ENCODE peak calls at places on chromosomes 6 and 20, in five cellular contexts. One of them, this sample, is unnamed.

GRCh38 chr6:146814148-146814750 is 215.5 kb downstream of the ADGB start:
- DNase-seq in GM23338: no peak
- DNase-seq in PC-3: no peak
- DNase-seq in Karpas-422: no peak
- DNase-seq in OCI-LY7: no peak
- DNase-seq in this sample: no peak

GRCh38 chr20:21006611-21007010 is 99.5 kb downstream of the LINC00237 start:
- DNase-seq in OCI-LY7: no peak
- DNase-seq in Karpas-422: no peak
- DNase-seq in PC-3: no peak
- DNase-seq in GM23338: no peak
- DNase-seq in this sample: no peak

GRCh38 chr20:58308680-58309527 is 611 bp upstream of the RAB22A start:
- DNase-seq in PC-3: peak; percentile 39
- DNase-seq in Karpas-422: peak; percentile 67
- DNase-seq in OCI-LY7: peak; percentile 61
- DNase-seq in GM23338: peak; percentile 63
- DNase-seq in this sample: no peak

GRCh38 chr20:45363611-45364492 is 896 bp downstream of the SYS1 start:
- DNase-seq in OCI-LY7: peak; percentile 42
- DNase-seq in GM23338: no peak
- DNase-seq in PC-3: no peak
- DNase-seq in Karpas-422: peak; percentile 54
- DNase-seq in this sample: no peak

GRCh38 chr20:43536041-43536816 is 22.6 kb upstream of the SGK2 start:
- DNase-seq in Karpas-422: no peak
- DNase-seq in GM23338: no peak
- DNase-seq in OCI-LY7: no peak
- DNase-seq in PC-3: no peak
- DNase-seq in this sample: no peak

GRCh38 chr6:35698858-35699257 is 10.1 kb upstream of the FKBP5 start:
- DNase-seq in PC-3: no peak
- DNase-seq in GM23338: no peak
- DNase-seq in OCI-LY7: no peak
- DNase-seq in Karpas-422: no peak
- DNase-seq in this sample: no peak

GRCh38 chr20:13299401-13299800 is 78.3 kb downstream of the ISM1 start:
- DNase-seq in Karpas-422: peak; percentile 63
- DNase-seq in GM23338: no peak
- DNase-seq in PC-3: no peak
- DNase-seq in OCI-LY7: no peak
- DNase-seq in this sample: no peak

GRCh38 chr6:21459646-21460045 is 133.9 kb upstream of the SOX4 start:
- DNase-seq in GM23338: no peak
- DNase-seq in PC-3: no peak
- DNase-seq in OCI-LY7: no peak
- DNase-seq in Karpas-422: no peak
- DNase-seq in this sample: no peak

GRCh38 chr20:58102252-58102651 is 126.2 kb downstream of the ANKRD60 start:
- DNase-seq in Karpas-422: no peak
- DNase-seq in PC-3: no peak
- DNase-seq in OCI-LY7: no peak
- DNase-seq in GM23338: no peak
- DNase-seq in this sample: peak; percentile 72

GRCh38 chr6:57248311-57248895 is 26.3 kb upstream of the RAB23 start:
- DNase-seq in PC-3: no peak
- DNase-seq in GM23338: peak; percentile 38
- DNase-seq in Karpas-422: peak; percentile 45
- DNase-seq in OCI-LY7: no peak
- DNase-seq in this sample: no peak

GRCh38 chr6:112603726-112604125 is 256.6 kb downstream of the RFPL4B start:
- DNase-seq in Karpas-422: no peak
- DNase-seq in OCI-LY7: no peak
- DNase-seq in GM23338: no peak
- DNase-seq in PC-3: no peak
- DNase-seq in this sample: no peak

GRCh38 chr6:45454008-45454911 is 76.5 kb upstream of the SUPT3H start:
- DNase-seq in OCI-LY7: no peak
- DNase-seq in GM23338: no peak
- DNase-seq in Karpas-422: no peak
- DNase-seq in PC-3: peak; percentile 65
- DNase-seq in this sample: peak; percentile 78

GRCh38 chr20:62508641-62509051 is 32.9 kb upstream of the GATA5 start:
- DNase-seq in Karpas-422: peak; percentile 48
- DNase-seq in PC-3: no peak
- DNase-seq in GM23338: no peak
- DNase-seq in OCI-LY7: no peak
- DNase-seq in this sample: peak; percentile 30

GRCh38 chr6:41531591-41532582 is 14.3 kb upstream of the FOXP4 start:
- DNase-seq in Karpas-422: no peak
- DNase-seq in OCI-LY7: peak; percentile 30
- DNase-seq in GM23338: no peak
- DNase-seq in PC-3: peak; percentile 56
- DNase-seq in this sample: no peak

GRCh38 chr6:152993431-152993830 is 9.1 kb downstream of the MTRF1L start:
- DNase-seq in GM23338: peak; percentile 54
- DNase-seq in Karpas-422: no peak
- DNase-seq in PC-3: no peak
- DNase-seq in OCI-LY7: no peak
- DNase-seq in this sample: no peak

GRCh38 chr6:107811591-107812218 is 12.4 kb downstream of the SCML4 start:
- DNase-seq in PC-3: peak; percentile 5
- DNase-seq in Karpas-422: no peak
- DNase-seq in GM23338: no peak
- DNase-seq in OCI-LY7: no peak
- DNase-seq in this sample: no peak

GRCh38 chr20:14619411-14619810 is 282.0 kb upstream of the FLRT3 start:
- DNase-seq in OCI-LY7: no peak
- DNase-seq in Karpas-422: no peak
- DNase-seq in GM23338: no peak
- DNase-seq in PC-3: no peak
- DNase-seq in this sample: no peak

GRCh38 chr6:147055821-147056392 is 148.3 kb upstream of the STXBP5 start:
- DNase-seq in OCI-LY7: no peak
- DNase-seq in PC-3: no peak
- DNase-seq in GM23338: no peak
- DNase-seq in Karpas-422: no peak
- DNase-seq in this sample: no peak

GRCh38 chr6:118316796-118317384 is 231.2 kb upstream of the PLN start:
- DNase-seq in OCI-LY7: no peak
- DNase-seq in PC-3: no peak
- DNase-seq in Karpas-422: no peak
- DNase-seq in GM23338: no peak
- DNase-seq in this sample: no peak

GRCh38 chr6:73801652-73802268 is 105.8 kb downstream of the CD109 start:
- DNase-seq in PC-3: peak; percentile 2
- DNase-seq in GM23338: no peak
- DNase-seq in Karpas-422: no peak
- DNase-seq in OCI-LY7: no peak
- DNase-seq in this sample: no peak

GRCh38 chr6:144362042-144363018 is 77.2 kb downstream of the UTRN start:
- DNase-seq in Karpas-422: no peak
- DNase-seq in GM23338: no peak
- DNase-seq in PC-3: no peak
- DNase-seq in OCI-LY7: no peak
- DNase-seq in this sample: peak; percentile 79
- H3K9me2 ChIP-seq in Karpas-422: no peaks in the 10 kb centered on the region
- H3K9me2 ChIP-seq in GM23338: no peaks in the 10 kb centered on the region
- H3K9me2 ChIP-seq in PC-3: no peaks in the 10 kb centered on the region
- H3K9me2 ChIP-seq in OCI-LY7: no peaks in the 10 kb centered on the region
- H3K9me2 ChIP-seq in this sample: no peaks in the 10 kb centered on the region

GRCh38 chr6:134028438-134028837 is 24.0 kb downstream of the SLC2A12 start:
- DNase-seq in OCI-LY7: no peak
- DNase-seq in PC-3: no peak
- DNase-seq in Karpas-422: no peak
- DNase-seq in GM23338: no peak
- DNase-seq in this sample: no peak
- H3K27ac ChIP-seq in OCI-LY7: no peak overlapping the region
- H3K27ac ChIP-seq in PC-3: no peak overlapping the region
- H3K27ac ChIP-seq in Karpas-422: no peak overlapping the region
- H3K27ac ChIP-seq in GM23338: no peak overlapping the region
- H3K27ac ChIP-seq in this sample: no peak overlapping the region

GRCh38 chr6:110398778-110399177 is 16.6 kb downstream of the DDO start:
- DNase-seq in OCI-LY7: no peak
- DNase-seq in Karpas-422: no peak
- DNase-seq in GM23338: no peak
- DNase-seq in PC-3: peak; percentile 22
- DNase-seq in this sample: no peak

GRCh38 chr6:110395221-110395620 is 20.2 kb downstream of the DDO start:
- DNase-seq in GM23338: no peak
- DNase-seq in OCI-LY7: no peak
- DNase-seq in PC-3: no peak
- DNase-seq in Karpas-422: no peak
- DNase-seq in this sample: no peak

GRCh38 chr6:110401585-110402176 is 13.7 kb downstream of the DDO start:
- DNase-seq in PC-3: no peak
- DNase-seq in GM23338: no peak
- DNase-seq in OCI-LY7: no peak
- DNase-seq in Karpas-422: no peak
- DNase-seq in this sample: peak; percentile 4

GRCh38 chr6:110400208-110400607 is 15.2 kb downstream of the DDO start:
- DNase-seq in PC-3: no peak
- DNase-seq in Karpas-422: no peak
- DNase-seq in GM23338: no peak
- DNase-seq in OCI-LY7: no peak
- DNase-seq in this sample: peak; percentile 13

GRCh38 chr6:110399219-110400071 is 15.9 kb downstream of the DDO start:
- DNase-seq in OCI-LY7: no peak
- DNase-seq in PC-3: no peak
- DNase-seq in GM23338: no peak
- DNase-seq in Karpas-422: no peak
- DNase-seq in this sample: peak; percentile 7
- H3K9me2 ChIP-seq in OCI-LY7: no peaks in the 10 kb centered on the region
- H3K9me2 ChIP-seq in PC-3: no peaks in the 10 kb centered on the region
- H3K9me2 ChIP-seq in GM23338: no peaks in the 10 kb centered on the region
- H3K9me2 ChIP-seq in Karpas-422: no peaks in the 10 kb centered on the region
- H3K9me2 ChIP-seq in this sample: no peaks in the 10 kb centered on the region

DNA sequence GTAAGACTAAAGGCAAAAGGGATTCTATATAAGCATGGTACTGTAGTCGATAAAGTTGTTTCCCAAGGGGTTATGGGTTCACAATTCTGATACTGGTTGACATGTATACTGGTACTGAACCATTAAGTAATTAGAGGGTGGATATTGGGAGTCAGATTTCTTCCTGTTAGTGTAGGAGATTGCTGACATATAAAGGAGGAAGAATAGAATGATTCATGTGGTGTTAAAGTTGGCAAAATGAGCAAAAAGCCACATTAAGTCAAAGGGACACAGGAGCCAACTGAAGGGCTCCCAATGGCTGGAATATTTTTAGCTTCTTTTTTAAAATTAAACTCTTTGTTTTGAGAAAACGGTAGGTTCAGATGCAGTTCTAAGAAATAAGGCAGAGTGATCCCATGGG is 161.8 kb upstream of the PRND start:
- DNase-seq in Karpas-422: no peak
- DNase-seq in PC-3: no peak
- DNase-seq in OCI-LY7: no peak
- DNase-seq in GM23338: no peak
- DNase-seq in this sample: no peak
- H3K27ac ChIP-seq in Karpas-422: no peak overlapping the region
- H3K27ac ChIP-seq in PC-3: peak overlapping the region; percentile 1
- H3K27ac ChIP-seq in OCI-LY7: no peak overlapping the region
- H3K27ac ChIP-seq in GM23338: no peak overlapping the region
- H3K27ac ChIP-seq in this sample: no peak overlapping the region